ENCODE peak calls at places on chromosome 20, in five cellular contexts. A is tibial nerve, N is ascending aorta, Z is mammary epithelial cell, E is heart left ventricle. G is an unnamed sample. For H3K36me3, the result is how much of the 10 kb centered on the place peaks cover.

GRCh38 chr20:33674294-33675126 is at the start of gene NECAB3:
- DNase-seq in N (no peak), A (peak), Z (peak), E (peak), G (peak)

GRCh38 chr20:23305098-23305497 is 45.5 kb upstream of the NXT1 start:
- DNase-seq in N (no peak), A (peak), Z (peak), E (no peak), G (no peak)

GRCh38 chr20:24199493-24199892 is 210.9 kb upstream of the GGTLC1 start:
- DNase-seq in A (no peak), N (no peak), E (no peak), Z (no peak), G (no peak)

GRCh38 chr20:63652192-63652980 is 838 bp downstream of the STMN3 start:
- DNase-seq in E (no peak), N (no peak), A (no peak), Z (no peak), G (peak)

GRCh38 chr20:59823030-59823423 is 110.4 kb downstream of the SYCP2 start:
- DNase-seq in N (no peak), Z (no peak), A (no peak), E (no peak), G (no peak)

GRCh38 chr20:57409672-57410397 is 18.6 kb downstream of the RBM38 start:
- DNase-seq in N (no peak), Z (no peak), A (no peak), E (peak), G (no peak)

GRCh38 chr20:33298391-33298790 is 15.4 kb downstream of the BPIFB1 start:
- DNase-seq in Z (no peak), A (no peak), N (no peak), E (no peak), G (no peak)

GRCh38 chr20:34711813-34712430 is 7.8 kb downstream of the TP53INP2 start:
- DNase-seq in Z (no peak), E (no peak), A (no peak), N (no peak), G (no peak)

GRCh38 chr20:19601133-19601810 is 156.8 kb upstream of the RIN2 start:
- DNase-seq in Z (no peak), A (no peak), E (no peak), N (no peak), G (no peak)

GRCh38 chr20:13243826-13244376 is 22.8 kb downstream of the ISM1 start:
- DNase-seq in N (no peak), Z (peak), A (no peak), E (no peak), G (no peak)

GRCh38 chr20:50569864-50570836 is 60.0 kb downstream of the PTPN1 start:
- DNase-seq in E (no peak), N (no peak), Z (no peak), A (no peak), G (no peak)

GRCh38 chr20:5734559-5735137 is 15.6 kb upstream of the SHLD1 start:
- DNase-seq in A (no peak), N (no peak), E (no peak), Z (peak), G (no peak)

GRCh38 chr20:32888636-32889035 is 29.9 kb downstream of the EFCAB8 start:
- DNase-seq in N (no peak), E (no peak), A (no peak), Z (no peak), G (no peak)

GRCh38 chr20:47191074-47191673 is 165.3 kb downstream of the ZMYND8 start:
- DNase-seq in E (no peak), N (no peak), A (no peak), Z (peak), G (no peak)

GRCh38 chr20:20971810-20972209 is 134.3 kb downstream of the LINC00237 start:
- DNase-seq in N (no peak), E (no peak), A (no peak), Z (no peak), G (no peak)

GRCh38 chr20:36093025-36093803 is 61.3 kb upstream of the EPB41L1 start:
- DNase-seq in A (peak), N (no peak), E (peak), Z (peak), G (peak)

GRCh38 chr20:19012671-19013070 is 199.1 kb downstream of the SCP2D1 start:
- DNase-seq in Z (no peak), N (no peak), E (no peak), A (no peak), G (no peak)

GRCh38 chr20:59939879-59940128 is 301 bp downstream of the PPP1R3D start:
- DNase-seq in N (no peak), Z (no peak), A (no peak), E (peak), G (peak)

GRCh38 chr20:11952621-11953020 is 34.9 kb downstream of the BTBD3 start:
- DNase-seq in N (no peak), E (no peak), A (no peak), Z (no peak), G (no peak)

GRCh38 chr20:3678198-3678597 is 3.6 kb downstream of the ADAM33 start:
- DNase-seq in A (no peak), E (no peak), Z (no peak), N (no peak), G (no peak)

GRCh38 chr20:37630161-37630560 is 63.7 kb upstream of the CTNNBL1 start:
- DNase-seq in A (no peak), Z (no peak), E (no peak), N (no peak), G (peak)

GRCh38 chr20:14334306-14334930 is 3.0 kb downstream of the FLRT3 start:
- DNase-seq in Z (peak), N (no peak), A (no peak), E (no peak), G (peak)

GRCh38 chr20:6767536-6768227 is at the start of gene BMP2:
- DNase-seq in Z (peak), E (peak), A (peak), N (no peak), G (peak)

GRCh38 chr20:42639140-42639539 is 550.6 kb downstream of the PTPRT start:
- DNase-seq in N (no peak), A (no peak), E (no peak), Z (no peak), G (no peak)

GRCh38 chr20:42401598-42401997 is 783.4 kb upstream of the CHD6 start:
- DNase-seq in E (no peak), A (no peak), N (no peak), Z (no peak), G (no peak)

GRCh38 chr20:62326959-62327725 is 24.3 kb downstream of the ADRM1 start:
- DNase-seq in N (no peak), E (no peak), A (no peak), Z (no peak), G (no peak)

GRCh38 chr20:62326559-62326958 is 23.8 kb downstream of the ADRM1 start:
- DNase-seq in N (no peak), E (no peak), Z (no peak), A (no peak), G (no peak)

GRCh38 chr20:62328684-62329388 is 26.0 kb downstream of the ADRM1 start:
- DNase-seq in Z (no peak), N (no peak), A (no peak), E (no peak), G (no peak)

GRCh38 chr20:62329389-62330377 is 26.9 kb downstream of the ADRM1 start:
- DNase-seq in N (no peak), E (no peak), Z (no peak), A (no peak), G (no peak)

DNA sequence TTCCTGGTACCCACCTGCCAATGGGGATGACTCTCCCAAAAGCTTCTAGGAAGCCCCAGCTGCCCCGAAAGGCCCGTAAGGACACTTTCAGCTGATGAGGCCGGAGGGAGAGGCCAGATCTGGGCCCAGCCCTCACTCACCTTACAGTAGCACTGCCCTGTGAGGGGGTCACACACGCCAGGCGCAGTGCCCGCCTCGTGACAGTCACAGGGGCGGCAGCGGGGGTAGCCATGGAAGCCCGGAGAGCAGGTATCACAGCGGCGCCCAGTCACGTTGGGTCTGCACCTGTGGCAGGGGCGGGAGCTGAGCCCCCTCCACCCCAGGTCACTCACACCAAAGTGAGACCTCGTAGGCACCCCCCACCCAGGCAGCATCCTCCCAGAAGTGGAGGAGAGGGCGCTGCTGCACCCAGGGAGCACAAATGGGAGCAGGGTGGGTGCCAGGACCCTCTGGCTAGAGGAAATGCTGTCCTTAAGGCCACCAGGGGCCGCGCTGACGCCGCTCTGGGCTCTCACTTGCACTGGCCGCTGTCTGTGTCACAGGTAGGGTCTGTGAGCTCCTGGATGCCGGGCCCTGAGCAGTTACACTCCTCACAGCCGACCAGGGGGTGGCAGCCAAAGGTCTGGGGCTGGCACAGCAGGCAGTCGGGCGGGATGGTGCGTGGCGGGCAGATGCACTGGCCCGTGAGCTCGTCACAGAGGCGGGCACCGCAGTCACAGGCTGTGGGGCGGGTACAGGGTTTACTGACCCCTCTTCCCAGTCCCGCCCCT is 25.1 kb downstream of the ADRM1 start:
- DNase-seq in N (no peak), A (no peak), E (no peak), Z (no peak), G (no peak)
- H3K27ac ChIP-seq in N (no peak), A (no peak), E (no peak), Z (no peak), G (no peak)

DNA sequence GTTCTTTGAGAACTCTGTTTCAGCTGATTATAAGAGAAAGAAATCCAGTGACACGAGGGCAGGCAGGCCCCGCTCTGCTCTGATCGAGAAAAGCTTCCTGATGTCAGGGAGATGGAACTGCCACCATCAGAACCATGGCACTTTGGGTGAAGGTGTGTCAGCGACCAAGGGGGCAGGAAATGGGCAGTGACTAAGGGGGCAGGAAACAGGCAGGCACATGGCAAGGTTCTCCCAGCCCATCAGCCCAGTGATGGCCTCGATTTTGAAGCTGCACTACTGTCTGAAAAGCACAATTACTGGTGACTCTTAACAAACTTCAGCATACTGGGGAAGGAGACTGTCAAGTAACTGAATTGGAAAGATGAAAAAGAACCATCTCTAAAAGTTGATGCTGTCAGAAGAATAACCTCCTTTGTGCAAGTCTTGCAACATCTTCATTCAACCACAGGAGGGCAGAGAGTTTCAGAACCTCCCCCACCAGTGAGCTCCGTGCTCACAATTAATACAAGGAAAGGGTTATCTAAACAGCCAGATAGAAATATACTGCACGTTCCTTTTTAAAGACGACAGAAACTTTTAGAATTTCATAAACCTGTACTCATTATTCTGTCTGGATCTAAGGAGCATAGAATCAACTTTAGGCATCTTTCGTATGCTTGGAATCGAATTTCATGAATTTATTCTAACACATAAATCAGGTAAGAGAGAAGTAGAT is 39.1 kb downstream of the TMX4 start:
- DNase-seq in A (no peak), Z (peak), N (no peak), E (no peak), G (no peak)
- H3K36me3 ChIP-seq in A (under half), Z (under half), N (under half), E (half or more), G (under half)

GRCh38 chr20:45366192-45366591 is 3.2 kb downstream of the SYS1 start:
- DNase-seq in E (no peak), N (no peak), Z (no peak), A (no peak), G (no peak)

GRCh38 chr20:45365444-45365970 is 2.6 kb downstream of the SYS1 start:
- DNase-seq in E (no peak), Z (no peak), N (no peak), A (no peak), G (no peak)

GRCh38 chr20:45361794-45362193 is 1.2 kb upstream of the SYS1 start:
- DNase-seq in Z (no peak), A (no peak), E (no peak), N (no peak), G (no peak)

GRCh38 chr20:45362804-45363610 is at the start of gene SYS1:
- DNase-seq in N (peak), E (peak), A (peak), Z (peak), G (peak)

GRCh38 chr20:45363611-45364492 is 896 bp downstream of the SYS1 start:
- DNase-seq in N (no peak), Z (no peak), E (no peak), A (no peak), G (no peak)
- H3K27ac ChIP-seq in N (peak), Z (peak), E (peak), A (peak), G (peak)

DNA sequence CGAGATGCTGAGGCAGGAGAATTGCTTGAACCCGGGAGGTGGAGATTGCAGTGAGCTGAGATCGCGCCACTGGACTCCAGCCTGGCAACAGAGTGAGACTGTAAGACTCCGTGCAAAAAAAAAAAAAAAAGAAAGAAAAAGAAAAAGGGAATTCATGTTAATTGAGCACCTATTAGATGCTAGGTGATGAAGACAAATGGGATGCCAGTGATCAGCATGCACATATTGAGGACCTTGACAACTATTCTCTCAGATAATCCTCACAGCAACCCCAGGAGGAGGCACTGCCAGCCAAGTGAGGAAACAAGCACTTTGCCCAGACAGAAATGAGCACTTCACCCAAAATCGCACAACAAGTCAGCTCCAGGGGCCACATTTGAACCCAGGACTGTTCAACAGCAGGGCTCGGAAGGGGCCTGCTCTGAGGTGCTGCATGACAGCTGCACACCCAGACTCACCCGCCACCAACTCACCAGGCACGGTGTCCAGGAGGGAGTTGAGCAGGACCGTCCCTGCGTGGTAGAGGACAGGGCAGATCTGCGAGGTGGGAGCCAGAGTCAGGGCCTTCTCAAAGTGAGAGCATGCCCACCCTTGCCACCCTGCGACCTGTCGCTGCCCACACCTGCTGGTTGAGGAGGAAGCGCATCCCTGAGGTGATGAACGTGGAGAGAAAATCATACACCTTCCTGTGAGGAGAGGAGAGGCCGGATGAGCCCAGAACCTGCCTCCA is 4.6 kb downstream of the PLTP start:
- DNase-seq in A (no peak), E (no peak), N (no peak), Z (no peak), G (no peak)
- H3K36me3 ChIP-seq in A (under half), E (under half), N (under half), Z (under half), G (under half)

DNA sequence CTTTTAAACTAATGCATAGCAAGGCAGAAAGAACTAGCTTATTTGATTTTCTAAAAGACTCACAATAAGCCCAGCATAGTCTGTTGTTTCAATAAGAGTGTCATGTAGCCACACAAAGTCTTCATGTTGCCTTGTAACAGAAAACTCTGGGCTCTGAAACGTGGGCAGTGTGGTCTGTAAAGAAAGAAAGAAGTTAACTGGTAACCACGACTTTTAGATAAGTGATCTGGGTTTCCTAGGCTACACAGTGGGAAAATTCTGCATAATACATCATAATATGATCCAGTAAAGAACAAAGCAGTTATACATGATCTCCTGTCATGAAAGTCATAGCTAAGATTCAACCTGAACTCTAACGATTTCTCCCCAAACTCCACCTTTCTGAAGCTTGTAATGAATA is 13.3 kb downstream of the SNX5 start:
- DNase-seq in Z (no peak), N (no peak), E (no peak), A (no peak), G (no peak)
- H3K27ac ChIP-seq in Z (no peak), N (no peak), E (no peak), A (no peak), G (no peak)